ENCODE peak calls at places on chromosomes 6 and 20, in eight cellular contexts. Q is AG08395; C is SJSA1; M is GDM1; R is naive thymus-derived CD8-positive, alpha-beta T cell; D is Right ventricle myocardium superior; K is stomach; A is GM20000. W is an unnamed sample.
A peak's percentile ranks its signal among the peaks of the same experiment; 100 is the strongest.

GRCh38 chr6:134379086-134379485 is 61.2 kb upstream of the SGK1 start:
- DNase-seq in Q (no peak), C (no peak), M (no peak), R (no peak), D (no peak), K (peak; percentile 88), A (peak; percentile 46), W (peak; percentile 78)

GRCh38 chr6:14770572-14770971 is 475.3 kb upstream of the JARID2 start:
- DNase-seq in Q (no peak), C (no peak), M (no peak), R (no peak), D (no peak), K (no peak), A (no peak), W (no peak)

GRCh38 chr6:107820571-107821261 is 3.4 kb downstream of the SCML4 start:
- DNase-seq in Q (no peak), C (no peak), M (no peak), R (peak; percentile 36), D (peak; percentile 48), K (peak; percentile 53), A (no peak), W (peak; percentile 62)

GRCh38 chr20:56222201-56222600 is 26.3 kb upstream of the MC3R start:
- DNase-seq in Q (no peak), C (no peak), M (no peak), R (no peak), D (no peak), K (no peak), A (no peak), W (no peak)

GRCh38 chr20:15609956-15610355 is 963.3 kb downstream of the KIF16B start:
- DNase-seq in Q (no peak), C (no peak), M (no peak), R (no peak), D (no peak), K (no peak), A (no peak), W (no peak)

GRCh38 chr20:45104786-45105185 is 3.9 kb upstream of the KCNS1 start:
- DNase-seq in Q (peak; percentile 63), C (peak; percentile 83), M (no peak), R (no peak), D (no peak), K (no peak), A (no peak), W (no peak)

GRCh38 chr6:81793811-81794210 is 41.3 kb upstream of the TENT5A start:
- DNase-seq in Q (peak; percentile 47), C (no peak), M (no peak), R (no peak), D (no peak), K (no peak), A (no peak), W (no peak)

GRCh38 chr20:61964675-61965605 is 100.7 kb downstream of the TAF4 start:
- DNase-seq in Q (no peak), C (no peak), M (no peak), R (no peak), D (peak; percentile 20), K (no peak), A (no peak), W (peak; percentile 37)

GRCh38 chr20:14569631-14570030 is 232.2 kb upstream of the FLRT3 start:
- DNase-seq in Q (no peak), C (no peak), M (no peak), R (no peak), D (no peak), K (no peak), A (no peak), W (no peak)

GRCh38 chr20:38685853-38686473 is 38.3 kb upstream of the SLC32A1 start:
- DNase-seq in Q (peak; percentile 65), C (no peak), M (peak; percentile 11), R (peak; percentile 26), D (peak; percentile 61), K (peak; percentile 28), A (peak; percentile 54), W (no peak)

GRCh38 chr20:47205577-47206123 is 150.8 kb downstream of the ZMYND8 start:
- DNase-seq in Q (peak; percentile 78), C (peak; percentile 77), M (peak; percentile 11), R (no peak), D (peak; percentile 82), K (peak; percentile 63), A (peak; percentile 51), W (peak; percentile 54)

GRCh38 chr6:110547266-110547964 is 71.0 kb upstream of the SLC22A16 start:
- DNase-seq in Q (peak; percentile 65), C (peak; percentile 57), M (no peak), R (no peak), D (no peak), K (no peak), A (no peak), W (no peak)

GRCh38 chr6:35077006-35077712 is 64.0 kb downstream of the TCP11 start:
- DNase-seq in Q (no peak), C (no peak), M (no peak), R (no peak), D (peak; percentile 20), K (no peak), A (no peak), W (peak; percentile 12)

GRCh38 chr6:170286934-170287265 is 4.0 kb downstream of the DLL1 start:
- DNase-seq in Q (no peak), C (no peak), M (no peak), R (no peak), D (no peak), K (no peak), A (no peak), W (no peak)

GRCh38 chr20:31547017-31547675 is 32.9 kb downstream of the HM13 start:
- DNase-seq in Q (peak; percentile 64), C (peak; percentile 86), M (peak; percentile 83), R (peak; percentile 79), D (peak; percentile 90), K (peak; percentile 86), A (peak; percentile 78), W (peak; percentile 92)

GRCh38 chr6:120779441-120779840 is 554.8 kb downstream of the TBC1D32 start:
- DNase-seq in Q (no peak), C (no peak), M (no peak), R (no peak), D (no peak), K (no peak), A (no peak), W (no peak)

GRCh38 chr20:54573838-54574237 is 98.4 kb downstream of the DOK5 start:
- DNase-seq in Q (no peak), C (no peak), M (no peak), R (no peak), D (peak; percentile 37), K (no peak), A (no peak), W (no peak)

GRCh38 chr6:129598244-129599187 is 111.5 kb downstream of the ARHGAP18 start:
- DNase-seq in Q (peak; percentile 75), C (no peak), M (peak; percentile 37), R (peak; percentile 25), D (no peak), K (no peak), A (peak; percentile 58), W (no peak)

GRCh38 chr6:144745434-144745833 is 460.3 kb downstream of the UTRN start:
- DNase-seq in Q (no peak), C (no peak), M (no peak), R (no peak), D (no peak), K (no peak), A (no peak), W (no peak)

GRCh38 chr6:4017847-4018193 is 61.1 kb downstream of the FAM217A start:
- DNase-seq in Q (peak; percentile 10), C (no peak), M (peak; percentile 30), R (no peak), D (no peak), K (no peak), A (peak; percentile 21), W (no peak)

GRCh38 chr6:25684565-25684964 is 32.5 kb downstream of the SCGN start:
- DNase-seq in Q (no peak), C (no peak), M (no peak), R (no peak), D (no peak), K (no peak), A (no peak), W (no peak)

GRCh38 chr20:50306478-50307423 is 116.1 kb downstream of the CEBPB start:
- DNase-seq in Q (no peak), C (no peak), M (no peak), R (no peak), D (no peak), K (no peak), A (no peak), W (peak; percentile 41)

GRCh38 chr6:35259194-35259945 is at the start of gene ZNF76:
- DNase-seq in Q (peak; percentile 100), C (peak; percentile 97), M (peak; percentile 92), R (peak; percentile 92), D (peak; percentile 99), K (peak; percentile 99), A (peak; percentile 97), W (peak; percentile 94)

GRCh38 chr6:52124126-52125121 is 37.0 kb upstream of the PKHD1 start:
- DNase-seq in Q (no peak), C (no peak), M (no peak), R (no peak), D (no peak), K (no peak), A (no peak), W (no peak)

GRCh38 chr6:75178757-75179156 is 27.1 kb downstream of the COL12A1 start:
- DNase-seq in Q (no peak), C (no peak), M (no peak), R (no peak), D (no peak), K (no peak), A (no peak), W (no peak)

GRCh38 chr20:6074145-6074561 is 20.3 kb upstream of the LRRN4 start:
- DNase-seq in Q (peak; percentile 41), C (no peak), M (peak; percentile 59), R (no peak), D (no peak), K (peak; percentile 35), A (peak; percentile 26), W (no peak)

GRCh38 chr6:36984581-36985383 is 1.2 kb downstream of the MTCH1 start:
- DNase-seq in Q (peak; percentile 59), C (peak; percentile 86), M (no peak), R (peak; percentile 56), D (peak; percentile 52), K (no peak), A (no peak), W (no peak)

GRCh38 chr20:31823360-31824124 is 4.4 kb downstream of the MYLK2 start:
- DNase-seq in Q (no peak), C (no peak), M (peak; percentile 25), R (no peak), D (no peak), K (no peak), A (no peak), W (no peak)

GRCh38 chr6:44221291-44221960 is 2.0 kb upstream of the SLC29A1 start:
- DNase-seq in Q (peak; percentile 75), C (peak; percentile 91), M (peak; percentile 62), R (peak; percentile 69), D (peak; percentile 96), K (peak; percentile 97), A (peak; percentile 88), W (peak; percentile 93)

GRCh38 chr6:101195581-101195980 is 197.9 kb upstream of the GRIK2 start:
- DNase-seq in Q (peak; percentile 19), C (no peak), M (no peak), R (no peak), D (no peak), K (no peak), A (no peak), W (no peak)

GRCh38 chr6:82040405-82041221 is 206.9 kb downstream of the IBTK start:
- DNase-seq in Q (peak; percentile 54), C (peak; percentile 47), M (peak; percentile 1), R (peak; percentile 0), D (no peak), K (no peak), A (peak; percentile 9), W (no peak)

GRCh38 chr6:99611148-99611547 is 4.5 kb downstream of the PRDM13 start:
- DNase-seq in Q (no peak), C (no peak), M (no peak), R (no peak), D (no peak), K (no peak), A (peak; percentile 79), W (no peak)

W was measured in Peyer's patch.